ENCODE peak calls at places on chromosomes 11 and 22, in eight cellular contexts. S, Y, N, H, G, T, J and P are unnamed samples.

GRCh38 chr11:132187391-132187790 is 817.0 kb downstream of the NTM start:
- DNase-seq in S (no peak), Y (no peak), N (no peak), H (no peak), G (no peak), T (no peak), J (no peak), P (no peak)

GRCh38 chr11:14789879-14790484 is 102.0 kb downstream of the CYP2R1 start:
- DNase-seq in S (no peak), Y (peak; percentile 9), N (no peak), H (peak; percentile 48), G (no peak), T (no peak), J (peak; percentile 49), P (peak; percentile 26)

GRCh38 chr11:6563121-6563619 is 40.2 kb downstream of the RRP8 start:
- DNase-seq in S (no peak), Y (no peak), N (no peak), H (no peak), G (no peak), T (no peak), J (no peak), P (no peak)

GRCh38 chr11:117011541-117011908 is 86.7 kb downstream of the SIK3 start:
- DNase-seq in S (no peak), Y (no peak), N (peak; percentile 70), H (peak; percentile 91), G (no peak), T (no peak), J (no peak), P (peak; percentile 82)

GRCh38 chr22:29872145-29872893 is 10.7 kb upstream of the MTMR3 start:
- DNase-seq in S (no peak), Y (no peak), N (no peak), H (no peak), G (no peak), T (no peak), J (no peak), P (peak; percentile 7)

GRCh38 chr11:70759846-70760245 is 361.5 kb downstream of the CTTN start:
- DNase-seq in S (no peak), Y (no peak), N (no peak), H (no peak), G (no peak), T (no peak), J (no peak), P (no peak)

GRCh38 chr11:116725434-116726221 is 47.2 kb downstream of the BUD13 start:
- DNase-seq in S (no peak), Y (no peak), N (peak; percentile 14), H (peak; percentile 65), G (no peak), T (no peak), J (no peak), P (no peak)

GRCh38 chr11:19978668-19979518 is 181.4 kb downstream of the DBX1 start:
- DNase-seq in S (no peak), Y (no peak), N (peak; percentile 46), H (peak; percentile 91), G (peak; percentile 34), T (no peak), J (no peak), P (peak; percentile 7)

GRCh38 chr11:59261150-59261549 is 48.4 kb upstream of the MPEG1 start:
- DNase-seq in S (no peak), Y (no peak), N (no peak), H (no peak), G (no peak), T (no peak), J (no peak), P (no peak)

GRCh38 chr11:120236169-120237107 is 3.5 kb upstream of the POU2F3 start:
- DNase-seq in S (no peak), Y (no peak), N (peak; percentile 76), H (peak; percentile 20), G (no peak), T (no peak), J (peak; percentile 66), P (peak; percentile 62)

GRCh38 chr11:35919244-35919643 is 24.6 kb upstream of the LDLRAD3 start:
- DNase-seq in S (no peak), Y (no peak), N (no peak), H (peak; percentile 76), G (no peak), T (no peak), J (no peak), P (no peak)

GRCh38 chr11:44306469-44307244 is 3.3 kb downstream of the ALX4 start:
- DNase-seq in S (no peak), Y (no peak), N (no peak), H (no peak), G (no peak), T (no peak), J (no peak), P (no peak)

GRCh38 chr11:111851636-111852035 is 19.7 kb downstream of the ALG9 start:
- DNase-seq in S (no peak), Y (no peak), N (no peak), H (peak; percentile 39), G (no peak), T (no peak), J (peak; percentile 41), P (peak; percentile 34)

GRCh38 chr11:47861762-47862161 is 13.6 kb upstream of the NUP160 start:
- DNase-seq in S (no peak), Y (no peak), N (peak; percentile 76), H (peak; percentile 84), G (no peak), T (no peak), J (peak; percentile 36), P (no peak)

GRCh38 chr11:62721994-62722393 is 5.3 kb downstream of the HNRNPUL2 start:
- DNase-seq in S (no peak), Y (no peak), N (no peak), H (peak; percentile 44), G (no peak), T (no peak), J (peak; percentile 49), P (peak; percentile 56)

GRCh38 chr11:36463781-36464180 is 46.3 kb downstream of the TRAF6 start:
- DNase-seq in S (no peak), Y (no peak), N (peak; percentile 45), H (no peak), G (no peak), T (no peak), J (no peak), P (no peak)

GRCh38 chr11:58805065-58805464 is 39.4 kb downstream of the GLYATL2 start:
- DNase-seq in S (no peak), Y (no peak), N (no peak), H (peak; percentile 13), G (no peak), T (no peak), J (no peak), P (no peak)

GRCh38 chr11:10588904-10589303 is 20.4 kb upstream of the LYVE1 start:
- DNase-seq in S (no peak), Y (no peak), N (no peak), H (no peak), G (no peak), T (no peak), J (no peak), P (no peak)

GRCh38 chr11:17483505-17483904 is 6.9 kb upstream of the ABCC8 start:
- DNase-seq in S (no peak), Y (no peak), N (no peak), H (no peak), G (no peak), T (no peak), J (no peak), P (no peak)

GRCh38 chr11:101446726-101447125 is 137.1 kb downstream of the TRPC6 start:
- DNase-seq in S (no peak), Y (no peak), N (no peak), H (peak; percentile 37), G (no peak), T (no peak), J (no peak), P (no peak)

GRCh38 chr11:92340839-92341238 is 116.2 kb downstream of the FAT3 start:
- DNase-seq in S (no peak), Y (no peak), N (peak; percentile 51), H (peak; percentile 48), G (no peak), T (no peak), J (peak; percentile 34), P (peak; percentile 46)

GRCh38 chr22:49198705-49199084 is 629.0 kb downstream of the BRD1 start:
- DNase-seq in S (no peak), Y (no peak), N (no peak), H (no peak), G (no peak), T (no peak), J (no peak), P (no peak)

GRCh38 chr11:114110948-114111347 is 51.4 kb downstream of the ZBTB16 start:
- DNase-seq in S (no peak), Y (no peak), N (no peak), H (peak; percentile 72), G (no peak), T (no peak), J (no peak), P (no peak)

GRCh38 chr11:71190551-71190950 is 61.8 kb downstream of the SHANK2 start:
- DNase-seq in S (no peak), Y (no peak), N (no peak), H (no peak), G (no peak), T (no peak), J (no peak), P (no peak)

GRCh38 chr11:19886498-19886897 is 173.9 kb downstream of the NAV2 start:
- DNase-seq in S (no peak), Y (no peak), N (no peak), H (no peak), G (no peak), T (no peak), J (no peak), P (no peak)

GRCh38 chr11:33942954-33943353 is 51.1 kb upstream of the LMO2 start:
- DNase-seq in S (no peak), Y (no peak), N (peak; percentile 76), H (peak; percentile 93), G (peak; percentile 61), T (peak; percentile 33), J (peak; percentile 9), P (peak; percentile 23)

GRCh38 chr22:40178417-40179409 is 988 bp downstream of the TNRC6B start:
- DNase-seq in S (no peak), Y (peak; percentile 13), N (peak; percentile 47), H (peak; percentile 55), G (no peak), T (no peak), J (peak; percentile 89), P (peak; percentile 75)

GRCh38 chr11:76266269-76266668 is 60.0 kb upstream of the WNT11 start:
- DNase-seq in S (no peak), Y (no peak), N (peak; percentile 70), H (peak; percentile 89), G (no peak), T (no peak), J (no peak), P (peak; percentile 39)

GRCh38 chr22:26722159-26722558 is 64.8 kb downstream of the MIAT start:
- DNase-seq in S (no peak), Y (no peak), N (peak; percentile 29), H (peak; percentile 22), G (no peak), T (no peak), J (no peak), P (no peak)

GRCh38 chr11:28107726-28108618 is at the start of the genes KIF18A and METTL15:
- DNase-seq in S (peak; percentile 89), Y (peak; percentile 97), N (peak; percentile 100), H (peak; percentile 99), G (peak; percentile 82), T (peak; percentile 53), J (peak; percentile 99), P (peak; percentile 99)

GRCh38 chr11:126547161-126547560 is 191.7 kb downstream of the ST3GAL4 start:
- DNase-seq in S (no peak), Y (no peak), N (peak; percentile 87), H (peak; percentile 33), G (no peak), T (no peak), J (no peak), P (no peak)

GRCh38 chr11:62295504-62295903 is 3.4 kb downstream of the SCGB1D4 start:
- DNase-seq in S (no peak), Y (no peak), N (no peak), H (peak; percentile 39), G (no peak), T (no peak), J (no peak), P (peak; percentile 54)

GRCh38 chr11:13429836-13430235 is 33.2 kb downstream of the BTBD10 start:
- DNase-seq in S (no peak), Y (no peak), N (peak; percentile 3), H (no peak), G (no peak), T (no peak), J (no peak), P (no peak)

GRCh38 chr22:32469799-32470212 is 4.8 kb upstream of the FBXO7 start:
- DNase-seq in S (no peak), Y (no peak), N (peak; percentile 57), H (peak; percentile 76), G (no peak), T (no peak), J (no peak), P (peak; percentile 23)